ENCODE peak calls at places on chromosomes 7 and 10, in five cellular contexts. B, P, X, S and I are unnamed samples.

GRCh38 chr7:14446829-14447228 is 455.7 kb downstream of the DGKB start:
- DNase-seq in X (peak; percentile 42), B (no peak), P (no peak), S (no peak), I (no peak)

GRCh38 chr10:3775671-3776551 is 9.1 kb downstream of the KLF6 start:
- DNase-seq in X (no peak), S (peak; percentile 77), B (no peak), P (peak; percentile 82), I (no peak)

GRCh38 chr7:41445432-41445831 is 257.5 kb downstream of the INHBA start:
- DNase-seq in B (no peak), P (no peak), S (no peak), X (no peak), I (no peak)

GRCh38 chr7:84654287-84654686 is 459.7 kb upstream of the SEMA3A start:
- DNase-seq in B (no peak), X (no peak), S (no peak), P (no peak), I (no peak)

GRCh38 chr7:5546626-5547025 is 123.0 kb upstream of the TNRC18 start:
- DNase-seq in P (no peak), S (no peak), B (no peak), X (no peak), I (no peak)

GRCh38 chr10:98963608-98964007 is 272.0 kb downstream of the HPSE2 start:
- DNase-seq in X (no peak), B (no peak), P (no peak), S (no peak), I (no peak)

GRCh38 chr7:51314726-51315125 is 1.9 kb downstream of the COBL start:
- DNase-seq in P (no peak), B (no peak), S (no peak), X (no peak), I (no peak)

GRCh38 chr7:101736077-101736476 is 81.3 kb upstream of the CUX1 start:
- DNase-seq in P (no peak), B (no peak), S (no peak), X (peak; percentile 17), I (no peak)

GRCh38 chr10:109962247-109962646 is 38.9 kb upstream of the XPNPEP1 start:
- DNase-seq in B (no peak), X (no peak), P (no peak), S (peak; percentile 35), I (no peak)

GRCh38 chr7:142533920-142534319 is 215.4 kb upstream of the PRSS1 start:
- DNase-seq in B (no peak), S (no peak), X (no peak), P (no peak), I (no peak)

GRCh38 chr10:72334196-72334831 is 20.4 kb downstream of the DNAJB12 start:
- DNase-seq in P (peak; percentile 84), X (peak; percentile 42), S (no peak), B (no peak), I (no peak)

GRCh38 chr10:125023269-125023668 is 81.3 kb downstream of the ZRANB1 start:
- DNase-seq in B (no peak), X (no peak), P (no peak), S (no peak), I (no peak)

GRCh38 chr7:835491-836401 is 3.5 kb downstream of the SUN1 start:
- DNase-seq in P (no peak), X (peak; percentile 31), B (no peak), S (peak; percentile 91), I (no peak)

GRCh38 chr10:115093286-115093775 is at the start of gene ATRNL1:
- DNase-seq in S (peak; percentile 16), B (no peak), P (peak; percentile 9), X (peak; percentile 5), I (peak; percentile 73)

GRCh38 chr7:84502222-84502621 is 307.6 kb upstream of the SEMA3A start:
- DNase-seq in P (no peak), B (no peak), X (no peak), S (no peak), I (no peak)

GRCh38 chr10:93061594-93062498 is 1.2 kb downstream of the CYP26C1 start:
- DNase-seq in B (no peak), P (no peak), S (peak; percentile 37), X (peak; percentile 24), I (peak; percentile 42)

GRCh38 chr7:88106430-88106829 is 113.4 kb downstream of the SRI start:
- DNase-seq in S (no peak), X (peak; percentile 30), B (no peak), P (no peak), I (no peak)

GRCh38 chr10:46523119-46523880 is 33.2 kb downstream of the GPRIN2 start:
- DNase-seq in B (peak; percentile 1), P (no peak), X (peak; percentile 0), S (peak; percentile 94), I (no peak)

GRCh38 chr10:123380491-123381085 is 226.4 kb downstream of the BUB3 start:
- DNase-seq in S (peak; percentile 39), P (peak; percentile 6), X (no peak), B (no peak), I (no peak)

GRCh38 chr7:123650595-123650994 is 5.1 kb upstream of the LMOD2 start:
- DNase-seq in X (no peak), S (no peak), B (no peak), P (no peak), I (no peak)

GRCh38 chr7:36827914-36828313 is 103.6 kb upstream of the AOAH start:
- DNase-seq in P (no peak), B (no peak), S (peak; percentile 82), X (no peak), I (no peak)

GRCh38 chr10:119341236-119342016 is 134.1 kb downstream of the GRK5 start:
- DNase-seq in S (peak; percentile 63), B (no peak), X (peak; percentile 82), P (peak; percentile 63), I (no peak)

GRCh38 chr10:119859422-119860258 is 13.0 kb downstream of the MCMBP start:
- DNase-seq in S (peak; percentile 64), P (peak; percentile 73), X (no peak), B (no peak), I (peak; percentile 43)

GRCh38 chr10:131084791-131085585 is 226.5 kb downstream of the TCERG1L start:
- DNase-seq in S (no peak), P (no peak), B (no peak), X (no peak), I (no peak)

GRCh38 chr10:29920408-29921070 is 138.8 kb downstream of the JCAD start:
- DNase-seq in P (no peak), X (no peak), B (no peak), S (no peak), I (no peak)

GRCh38 chr7:123154231-123154860 is 45.4 kb downstream of the SLC13A1 start:
- DNase-seq in P (peak; percentile 81), X (peak; percentile 69), S (peak; percentile 92), B (peak; percentile 42), I (peak; percentile 13)

GRCh38 chr10:102801496-102801895 is 35.7 kb downstream of the CYP17A1 start:
- DNase-seq in B (no peak), S (peak; percentile 29), P (no peak), X (no peak), I (no peak)

GRCh38 chr7:151415375-151416112 is 5.7 kb upstream of the WDR86 start:
- DNase-seq in P (peak; percentile 81), X (no peak), B (no peak), S (peak; percentile 94), I (no peak)

GRCh38 chr7:123580406-123581161 is 21.0 kb upstream of the ASB15 start:
- DNase-seq in S (peak; percentile 58), P (peak; percentile 62), X (peak; percentile 6), B (no peak), I (no peak)

GRCh38 chr10:63977329-63977923 is 456.2 kb downstream of the REEP3 start:
- DNase-seq in S (peak; percentile 61), P (peak; percentile 28), X (peak; percentile 53), B (no peak), I (peak; percentile 51)

GRCh38 chr7:133081605-133082389 is at the start of gene CHCHD3:
- DNase-seq in X (peak; percentile 98), P (peak; percentile 97), S (peak; percentile 99), B (peak; percentile 94), I (peak; percentile 96)

GRCh38 chr10:6393168-6393567 is 186.9 kb downstream of the PRKCQ start:
- DNase-seq in S (no peak), P (no peak), B (no peak), X (no peak), I (no peak)

GRCh38 chr10:117554371-117554770 is 11.8 kb downstream of the EMX2 start:
- DNase-seq in P (no peak), B (no peak), S (no peak), X (no peak), I (no peak)

GRCh38 chr10:97270523-97271154 is 21.8 kb downstream of the ARHGAP19 start:
- DNase-seq in S (peak; percentile 75), B (no peak), P (no peak), X (no peak), I (no peak)

GRCh38 chr10:17668435-17669184 is 24.7 kb downstream of the STAM start:
- DNase-seq in B (no peak), X (no peak), P (no peak), S (no peak), I (no peak)

GRCh38 chr7:85172530-85172941 is 14.3 kb downstream of the SEMA3D start:
- DNase-seq in X (no peak), S (peak; percentile 58), P (peak; percentile 88), B (peak; percentile 15), I (no peak)

GRCh38 chr10:42898037-42898960 is 115.7 kb downstream of the BMS1 start:
- DNase-seq in S (no peak), X (no peak), P (no peak), B (no peak), I (peak; percentile 24)

GRCh38 chr10:27285093-27285492 is 44.5 kb upstream of the ACBD5 start:
- DNase-seq in X (peak; percentile 59), B (no peak), S (peak; percentile 24), P (peak; percentile 24), I (no peak)
- TF ChIP-seq CTCF in X (no peak), B (no peak), S (peak; percentile 32), P (peak; percentile 27), I (no peak)

DNA sequence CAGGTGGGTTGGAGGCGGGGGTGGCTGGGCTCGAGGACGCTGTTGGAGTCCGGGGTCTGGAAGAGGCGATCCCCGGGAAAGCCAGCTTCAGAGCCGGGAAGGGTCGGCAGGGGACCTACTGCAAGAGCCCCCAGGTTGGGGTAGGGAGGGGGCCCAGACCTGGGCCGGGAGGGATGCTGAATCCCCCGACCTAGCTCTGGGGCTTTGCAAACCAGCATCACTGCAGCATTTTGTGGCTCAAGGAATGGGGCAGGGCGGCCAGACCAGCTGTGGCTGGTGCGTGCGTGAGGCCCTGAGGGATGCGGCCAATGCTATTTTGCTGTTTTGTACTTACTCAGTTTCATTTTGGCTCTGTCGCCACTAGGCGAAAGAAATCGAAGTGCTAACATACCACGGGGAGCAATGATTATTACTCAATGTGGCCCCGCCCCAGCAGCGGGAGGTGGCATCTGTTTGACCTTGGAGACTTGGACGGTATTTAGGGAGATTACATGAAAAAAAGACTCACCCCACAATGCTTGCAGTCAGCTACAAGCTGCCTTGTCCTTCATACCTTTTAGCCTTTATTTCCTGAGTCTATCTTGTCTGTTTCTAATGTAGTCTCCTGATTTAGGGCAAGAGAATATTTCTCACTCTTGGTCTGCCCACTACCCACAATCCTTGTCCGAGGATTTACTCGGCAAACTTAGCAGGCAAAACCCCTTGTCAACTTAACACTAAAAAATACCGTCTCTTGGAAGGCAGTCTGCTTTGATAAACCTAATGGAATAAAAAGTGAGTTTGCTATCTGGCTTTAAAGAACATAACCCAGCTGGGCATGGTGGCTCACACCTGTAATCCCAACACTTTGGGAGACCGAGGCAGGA is 16.2 kb downstream of the HSPB1 start:
- DNase-seq in P (peak; percentile 90), B (no peak), S (peak; percentile 80), X (peak; percentile 90), I (peak; percentile 84)
- TF ChIP-seq CTCF in P (peak; percentile 40), B (peak; percentile 47), S (peak; percentile 45), X (peak; percentile 28), I (peak; percentile 21)

GRCh38 chr7:55964261-55964801 is at the start of gene NIPSNAP2:
- DNase-seq in P (peak; percentile 46), X (peak; percentile 53), B (no peak), S (peak; percentile 34), I (peak; percentile 91)
- TF ChIP-seq CTCF in P (no peak), X (peak; percentile 22), B (no peak), S (peak; percentile 19), I (peak; percentile 96)

GRCh38 chr7:54678763-54679396 is 80.1 kb downstream of the SEC61G start:
- DNase-seq in P (no peak), B (no peak), X (no peak), S (peak; percentile 36), I (no peak)
- TF ChIP-seq CTCF in P (no peak), B (no peak), X (no peak), S (peak; percentile 23), I (no peak)